ENCODE peak calls at places on chromosomes 6 and 20, in eight cellular contexts. A, Q, E, K, W, T, F and P are unnamed samples.

GRCh38 chr20:36308986-36309385 is 2.8 kb downstream of the DLGAP4 start:
- DNase-seq in A (no peak), Q (no peak), E (no peak), K (no peak), W (no peak), T (no peak), F (no peak), P (no peak)

GRCh38 chr6:26477431-26477830 is 19.7 kb downstream of the BTN2A1 start:
- DNase-seq in A (no peak), Q (no peak), E (no peak), K (no peak), W (no peak), T (no peak), F (no peak), P (no peak)

GRCh38 chr20:10385850-10386544 is 48.0 kb downstream of the MKKS start:
- DNase-seq in A (no peak), Q (no peak), E (no peak), K (no peak), W (no peak), T (no peak), F (no peak), P (no peak)

GRCh38 chr20:967796-968742 is 34.0 kb downstream of the RSPO4 start:
- DNase-seq in A (peak; percentile 36), Q (no peak), E (no peak), K (no peak), W (no peak), T (no peak), F (no peak), P (no peak)

GRCh38 chr6:13113956-13114593 is 214.3 kb downstream of the TBC1D7 start:
- DNase-seq in A (no peak), Q (no peak), E (no peak), K (no peak), W (no peak), T (no peak), F (no peak), P (no peak)

GRCh38 chr20:25525295-25525694 is 60.0 kb downstream of the NINL start:
- DNase-seq in A (no peak), Q (no peak), E (no peak), K (no peak), W (no peak), T (no peak), F (no peak), P (no peak)

GRCh38 chr6:41639556-41640371 is 1.5 kb downstream of the MDFI start:
- DNase-seq in A (no peak), Q (peak; percentile 60), E (peak; percentile 36), K (no peak), W (no peak), T (no peak), F (no peak), P (no peak)

GRCh38 chr20:45373353-45374100 is 4.6 kb downstream of the TP53TG5 start:
- DNase-seq in A (peak; percentile 66), Q (peak; percentile 91), E (peak; percentile 92), K (peak; percentile 96), W (peak; percentile 92), T (peak; percentile 87), F (no peak), P (peak; percentile 22)

GRCh38 chr20:37543828-37544227 is 16.2 kb upstream of the BLCAP start:
- DNase-seq in A (peak; percentile 54), Q (peak; percentile 71), E (no peak), K (no peak), W (no peak), T (no peak), F (no peak), P (peak; percentile 24)

GRCh38 chr6:169654590-169655391 is 47.0 kb downstream of the WDR27 start:
- DNase-seq in A (peak; percentile 61), Q (no peak), E (peak; percentile 81), K (peak; percentile 84), W (no peak), T (peak; percentile 60), F (no peak), P (peak; percentile 16)

GRCh38 chr6:29726795-29727194 is 3.6 kb downstream of the HLA-F start:
- DNase-seq in A (no peak), Q (no peak), E (no peak), K (no peak), W (no peak), T (no peak), F (no peak), P (no peak)

GRCh38 chr6:53934013-53934412 is 139.2 kb downstream of the LRRC1 start:
- DNase-seq in A (no peak), Q (peak; percentile 17), E (no peak), K (no peak), W (no peak), T (no peak), F (no peak), P (no peak)

GRCh38 chr6:85506441-85507093 is 56.7 kb downstream of the NT5E start:
- DNase-seq in A (no peak), Q (no peak), E (no peak), K (no peak), W (no peak), T (no peak), F (no peak), P (no peak)

GRCh38 chr6:136178749-136179148 is 71.4 kb downstream of the MTFR2 start:
- DNase-seq in A (no peak), Q (no peak), E (no peak), K (no peak), W (no peak), T (no peak), F (no peak), P (no peak)

GRCh38 chr6:85402922-85403321 is 47.0 kb upstream of the NT5E start:
- DNase-seq in A (no peak), Q (no peak), E (no peak), K (no peak), W (no peak), T (no peak), F (no peak), P (peak; percentile 67)

GRCh38 chr6:109458774-109459531 is 3.4 kb upstream of the MICAL1 start:
- DNase-seq in A (no peak), Q (no peak), E (no peak), K (no peak), W (no peak), T (peak; percentile 12), F (no peak), P (no peak)

GRCh38 chr20:39641423-39641822 is 679.3 kb downstream of the DHX35 start:
- DNase-seq in A (no peak), Q (no peak), E (no peak), K (no peak), W (no peak), T (no peak), F (no peak), P (no peak)

GRCh38 chr6:45741437-45742166 is 274.1 kb downstream of the CLIC5 start:
- DNase-seq in A (peak; percentile 44), Q (no peak), E (no peak), K (no peak), W (no peak), T (no peak), F (no peak), P (no peak)

GRCh38 chr20:59737073-59737691 is 132.8 kb downstream of the PHACTR3 start:
- DNase-seq in A (no peak), Q (no peak), E (no peak), K (peak; percentile 44), W (no peak), T (no peak), F (no peak), P (no peak)

GRCh38 chr6:158799051-158799792 is 19.9 kb downstream of the EZR start:
- DNase-seq in A (peak; percentile 46), Q (peak; percentile 61), E (no peak), K (no peak), W (no peak), T (no peak), F (no peak), P (no peak)

GRCh38 chr6:149440735-149441662 is 40.9 kb downstream of the SUMO4 start:
- DNase-seq in A (peak; percentile 50), Q (no peak), E (no peak), K (no peak), W (no peak), T (no peak), F (no peak), P (no peak)

GRCh38 chr6:119090256-119090655 is 11.8 kb upstream of the FAM184A start:
- DNase-seq in A (no peak), Q (peak; percentile 23), E (no peak), K (no peak), W (no peak), T (no peak), F (no peak), P (no peak)

GRCh38 chr6:111950661-111951426 is 77.6 kb upstream of the FYN start:
- DNase-seq in A (peak; percentile 37), Q (no peak), E (no peak), K (no peak), W (peak; percentile 20), T (no peak), F (no peak), P (no peak)

DNA sequence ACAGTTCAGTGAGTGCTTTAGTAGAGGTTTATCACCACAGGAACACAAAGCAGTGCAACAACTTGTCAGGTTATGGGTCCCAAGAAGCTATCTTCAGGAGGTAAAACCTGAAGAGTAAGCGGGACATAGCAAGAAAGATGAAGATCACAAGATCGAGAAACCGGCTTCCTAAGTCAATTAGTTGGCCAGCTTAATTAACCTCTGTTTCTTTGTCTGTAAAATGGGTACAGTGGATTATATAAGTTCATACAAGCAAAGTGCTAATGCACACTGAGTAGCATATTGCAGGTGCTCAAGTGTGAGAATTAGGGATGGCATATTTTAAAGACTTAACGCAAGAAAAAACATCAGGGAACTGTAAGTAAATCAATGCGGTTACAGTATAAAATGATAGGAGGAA is 12.5 kb downstream of the FBXO30 start:
- DNase-seq in A (no peak), Q (no peak), E (no peak), K (no peak), W (no peak), T (no peak), F (no peak), P (no peak)
- H3K27ac ChIP-seq in A (no peak overlapping the region), Q (no peak overlapping the region), E (no peak overlapping the region), K (no peak overlapping the region), W (no peak overlapping the region), T (no peak overlapping the region), F (no peak overlapping the region), P (no peak overlapping the region)

GRCh38 chr6:74222768-74223321 is 526.8 kb downstream of the CD109 start:
- DNase-seq in A (peak; percentile 89), Q (no peak), E (no peak), K (no peak), W (no peak), T (no peak), F (no peak), P (peak; percentile 73)
- H3K27ac ChIP-seq in A (peak overlapping the region; percentile 23), Q (no peak overlapping the region), E (no peak overlapping the region), K (no peak overlapping the region), W (no peak overlapping the region), T (no peak overlapping the region), F (no peak overlapping the region), P (no peak overlapping the region)

DNA sequence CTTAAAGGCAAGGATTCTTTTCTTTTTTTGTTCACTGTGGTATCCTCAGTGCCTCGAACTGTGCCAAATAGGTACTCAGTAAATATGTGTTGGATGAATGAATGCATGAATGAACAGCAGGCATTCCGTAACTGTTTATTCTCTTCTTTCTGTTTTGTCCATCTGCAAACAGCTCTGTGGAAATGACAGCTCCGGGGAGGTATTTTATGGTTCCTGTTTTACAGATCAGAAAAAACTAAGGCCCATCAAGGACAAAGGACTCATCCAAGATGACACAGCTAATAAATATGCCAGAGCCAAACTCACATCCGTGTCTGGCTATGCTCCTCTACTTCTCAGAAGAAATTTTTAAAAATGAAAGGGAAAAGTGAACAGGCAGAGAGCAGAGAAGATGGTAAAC is 21.0 kb downstream of the JPH2 start:
- DNase-seq in A (peak; percentile 36), Q (no peak), E (no peak), K (no peak), W (no peak), T (no peak), F (no peak), P (no peak)
- H3K27ac ChIP-seq in A (peak overlapping the region; percentile 39), Q (no peak overlapping the region), E (no peak overlapping the region), K (peak overlapping the region; percentile 67), W (peak overlapping the region; percentile 67), T (no peak overlapping the region), F (peak overlapping the region; percentile 89), P (peak overlapping the region; percentile 44)

GRCh38 chr6:56686429-56686828 is 43.7 kb upstream of the DST start:
- DNase-seq in A (no peak), Q (no peak), E (no peak), K (no peak), W (no peak), T (no peak), F (no peak), P (no peak)
- H3K27ac ChIP-seq in A (no peak overlapping the region), Q (peak overlapping the region; percentile 93), E (no peak overlapping the region), K (no peak overlapping the region), W (no peak overlapping the region), T (no peak overlapping the region), F (no peak overlapping the region), P (no peak overlapping the region)